ENCODE peak calls at places on chromosomes 3 and 15, in five cellular contexts. W is GM12878, O is HCT116, A is SK-N-SH, P is HepG2. J is an unnamed sample.

GRCh38 chr15:64046347-64047153 is at the start of gene DAPK2:
- DNase-seq in W (no peak), O (peak), P (peak), A (peak), J (peak)

GRCh38 chr3:117399311-117400068 is 689.9 kb downstream of the TUSC7 start:
- DNase-seq in P (no peak), W (no peak), A (no peak), O (no peak), J (no peak)

GRCh38 chr15:74381481-74381880 is 14.0 kb upstream of the CYP11A1 start:
- DNase-seq in O (no peak), P (no peak), A (no peak), W (no peak), J (no peak)

GRCh38 chr15:64739216-64739976 is 36.0 kb downstream of the RBPMS2 start:
- DNase-seq in A (no peak), P (no peak), W (no peak), O (no peak), J (no peak)

GRCh38 chr3:24562874-24563273 is 68.2 kb upstream of the THRB start:
- DNase-seq in O (no peak), A (no peak), W (no peak), P (no peak), J (no peak)

GRCh38 chr3:4323246-4324027 is 20.3 kb downstream of the SETMAR start:
- DNase-seq in P (no peak), O (no peak), A (no peak), W (no peak), J (no peak)

GRCh38 chr3:24363242-24363641 is 131.4 kb downstream of the THRB start:
- DNase-seq in O (no peak), W (no peak), A (no peak), P (peak), J (no peak)

GRCh38 chr3:58528629-58529028 is 8.4 kb downstream of the ACOX2 start:
- DNase-seq in P (no peak), O (no peak), A (peak), W (no peak), J (peak)

GRCh38 chr15:34721802-34722795 is 32.7 kb downstream of the GJD2 start:
- DNase-seq in A (peak), P (peak), W (no peak), O (peak), J (no peak)

GRCh38 chr3:167102071-167102470 is 278.0 kb downstream of the ZBBX start:
- DNase-seq in O (peak), W (no peak), P (peak), A (no peak), J (peak)

GRCh38 chr3:179182892-179183291 is 34.7 kb downstream of the PIK3CA start:
- DNase-seq in A (no peak), P (no peak), O (no peak), W (no peak), J (no peak)

GRCh38 chr3:158737987-158738615 is 5.8 kb upstream of the RARRES1 start:
- DNase-seq in P (no peak), A (no peak), O (no peak), W (no peak), J (no peak)

GRCh38 chr3:48125026-48125704 is 63.1 kb downstream of the CDC25A start:
- DNase-seq in A (no peak), O (no peak), P (no peak), W (no peak), J (no peak)

GRCh38 chr15:57220220-57220619 is 156.1 kb upstream of the CGNL1 start:
- DNase-seq in W (no peak), A (peak), O (no peak), P (no peak), J (no peak)
- TF ChIP-seq JUND in W (no peak), A (peak), O (no peak), P (no peak), J (no peak)

GRCh38 chr15:66701422-66702034 is 508 bp upstream of the SMAD6 start:
- DNase-seq in W (no peak), O (peak), P (peak), A (peak), J (peak)
- TF ChIP-seq JUND in W (no peak), O (no peak), P (no peak), A (no peak), J (no peak)

GRCh38 chr3:108331792-108332191 is 35.4 kb downstream of the HHLA2 start:
- DNase-seq in P (no peak), W (no peak), O (no peak), A (no peak), J (no peak)
- TF ChIP-seq JUND in P (no peak), W (no peak), O (no peak), A (no peak), J (no peak)

DNA sequence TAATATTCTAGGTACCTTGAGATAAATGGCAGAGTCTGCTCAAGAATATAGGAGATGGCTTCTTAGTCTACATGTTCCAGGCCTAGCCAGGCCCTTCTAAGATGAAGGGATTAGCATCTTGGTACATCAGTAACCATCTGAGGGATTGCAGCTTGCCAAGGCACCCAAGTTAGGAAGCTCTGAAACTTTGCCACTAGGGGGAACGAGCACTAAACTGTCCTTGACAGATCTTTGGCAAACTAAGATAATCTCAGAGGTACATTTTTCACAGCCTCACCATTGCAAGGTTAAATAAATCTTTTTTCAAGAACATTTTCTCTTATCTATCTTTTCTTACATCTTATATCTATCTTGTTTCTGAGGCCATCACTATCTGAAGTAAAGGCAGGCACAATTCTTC is 351.2 kb downstream of the RAP2B start:
- DNase-seq in A (no peak), O (peak), P (peak), W (no peak), J (peak)
- TF ChIP-seq JUND in A (no peak), O (no peak), P (no peak), W (no peak), J (no peak)

GRCh38 chr3:66414846-66415245 is 86.0 kb downstream of the LRIG1 start:
- DNase-seq in O (no peak), W (no peak), P (no peak), A (no peak), J (no peak)

GRCh38 chr3:66410976-66411375 is 89.8 kb downstream of the LRIG1 start:
- DNase-seq in W (no peak), A (no peak), O (no peak), P (no peak), J (no peak)

GRCh38 chr3:66412176-66412887 is 88.5 kb downstream of the LRIG1 start:
- DNase-seq in A (no peak), W (no peak), O (no peak), P (no peak), J (no peak)

GRCh38 chr3:66411436-66411835 is 89.4 kb downstream of the LRIG1 start:
- DNase-seq in A (no peak), O (no peak), P (no peak), W (no peak), J (no peak)

DNA sequence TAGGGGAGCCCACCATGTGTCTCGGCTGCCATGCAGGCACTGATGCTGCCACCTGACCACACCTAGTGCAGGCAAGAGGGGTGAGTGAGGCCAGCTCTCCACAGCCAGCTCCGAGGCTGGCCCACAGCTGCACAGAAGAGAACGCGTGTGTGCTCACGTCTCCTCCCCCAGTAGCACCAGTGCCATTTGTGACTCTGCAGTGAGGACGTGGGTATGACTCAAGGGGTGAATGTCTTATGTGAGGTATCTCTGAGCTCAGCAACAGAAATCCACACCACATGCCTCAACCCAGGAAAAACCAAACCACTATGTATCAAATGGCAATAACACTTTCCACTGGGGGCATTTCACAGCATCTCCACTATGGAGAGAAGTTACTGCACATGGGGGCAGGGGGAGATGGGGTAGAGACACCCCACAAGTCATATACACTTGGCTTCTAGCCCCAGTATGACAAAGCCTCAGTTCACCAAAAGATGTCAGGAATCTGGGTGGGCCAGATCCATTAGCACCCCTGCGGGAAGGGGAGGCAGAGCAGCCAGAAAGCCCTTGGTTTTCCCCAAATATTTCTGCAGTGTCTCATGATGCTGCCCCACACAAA is 87.6 kb downstream of the LRIG1 start:
- DNase-seq in O (no peak), P (no peak), W (no peak), A (no peak), J (no peak)
- TF ChIP-seq JUND in O (no peak), P (no peak), W (no peak), A (no peak), J (no peak)

DNA sequence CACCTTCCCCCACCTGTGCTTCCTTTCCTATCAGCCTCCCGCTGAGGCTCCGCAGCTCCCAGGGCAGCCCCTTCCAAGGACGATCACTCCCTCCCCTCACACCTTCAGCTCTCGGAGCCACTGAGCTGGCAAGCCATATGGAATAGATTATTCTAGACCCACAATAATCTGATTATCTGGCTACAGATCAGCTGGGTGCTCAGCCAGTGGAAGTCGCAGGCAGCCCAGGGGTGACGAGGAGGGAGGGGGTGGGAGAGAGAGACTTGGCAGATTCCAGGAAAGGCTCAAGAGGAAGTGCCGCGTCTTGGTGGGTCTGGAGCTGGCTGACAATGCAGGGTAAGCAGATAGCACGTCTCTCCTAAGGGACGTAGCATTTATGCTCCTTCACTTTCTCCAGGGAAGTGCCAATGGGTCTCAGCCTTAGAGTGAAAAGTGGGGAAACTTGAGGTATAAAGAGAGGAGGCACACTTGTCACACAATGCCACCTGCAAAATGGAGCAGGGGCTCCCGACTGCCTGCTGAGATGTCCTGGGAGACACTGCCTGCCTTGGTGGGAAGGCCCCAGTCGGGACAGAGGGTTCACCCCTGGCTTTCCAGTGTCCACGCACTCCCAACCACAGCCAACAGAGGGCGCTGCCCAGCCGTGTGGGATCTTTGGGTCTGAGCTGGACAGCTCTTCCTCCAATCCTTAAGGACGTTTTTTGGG is 9.4 kb upstream of the MESP1 start:
- DNase-seq in P (peak), W (no peak), O (peak), A (peak), J (peak)
- TF ChIP-seq JUND in P (no peak), W (no peak), O (no peak), A (no peak), J (no peak)